ENCODE peak calls at places on chromosome 11, in eight cellular contexts. C is stimulated activated CD8-positive, alpha-beta memory T cell treated with anti-CD3 and anti-CD28 coated beads, Interleukin-4, amount 100 ng/mL, for 48 hours; L is stomach; G is choroid plexus epithelial cell; A is cerebellar cortex; U is activated T-helper 1 cell treated with Interleukin-2 at 50 U/mL for 16 hours; W is A549; P is ascending aorta. M is an unnamed sample.

GRCh38 chr11:70882716-70883085 is 369.7 kb downstream of the SHANK2 start:
- DNase-seq in C (no peak), L (no peak), G (no peak), A (no peak), U (no peak), W (no peak), P (no peak), M (no peak)

GRCh38 chr11:11081786-11082185 is 223.9 kb upstream of the ZBED5 start:
- DNase-seq in C (no peak), L (no peak), G (peak), A (no peak), U (no peak), W (no peak), P (no peak), M (no peak)

GRCh38 chr11:116853461-116854073 is 16.1 kb upstream of the APOA1 start:
- DNase-seq in C (peak), L (peak), G (peak), A (peak), U (peak), W (no peak), P (no peak), M (peak)

GRCh38 chr11:72038491-72038890 is 39.8 kb downstream of the IL18BP start:
- DNase-seq in C (no peak), L (peak), G (peak), A (peak), U (no peak), W (no peak), P (peak), M (no peak)

GRCh38 chr11:60994450-60995135 is 23.1 kb downstream of the CD6 start:
- DNase-seq in C (peak), L (no peak), G (no peak), A (no peak), U (no peak), W (no peak), P (no peak), M (no peak)

GRCh38 chr11:128867277-128867676 is at the start of gene KCNJ1:
- DNase-seq in C (no peak), L (no peak), G (no peak), A (no peak), U (no peak), W (no peak), P (no peak), M (no peak)

GRCh38 chr11:92880391-92880790 is 89.1 kb upstream of the MTNR1B start:
- DNase-seq in C (no peak), L (no peak), G (peak), A (no peak), U (no peak), W (no peak), P (no peak), M (no peak)

GRCh38 chr11:3950996-3951662 is 95.7 kb downstream of the STIM1 start:
- DNase-seq in C (no peak), L (no peak), G (peak), A (no peak), U (no peak), W (peak), P (no peak), M (no peak)

GRCh38 chr11:126318642-126319373 is 14.9 kb downstream of the DCPS start:
- DNase-seq in C (peak), L (no peak), G (peak), A (no peak), U (no peak), W (no peak), P (no peak), M (no peak)

GRCh38 chr11:78973833-78974232 is 399.2 kb upstream of the NARS2 start:
- DNase-seq in C (no peak), L (no peak), G (no peak), A (no peak), U (no peak), W (no peak), P (no peak), M (no peak)

GRCh38 chr11:108961095-108961494 is 296.2 kb downstream of the DDX10 start:
- DNase-seq in C (no peak), L (no peak), G (peak), A (no peak), U (no peak), W (no peak), P (no peak), M (no peak)

GRCh38 chr11:17381156-17381555 is 7.3 kb downstream of the KCNJ11 start:
- DNase-seq in C (no peak), L (no peak), G (no peak), A (peak), U (no peak), W (no peak), P (no peak), M (no peak)

GRCh38 chr11:111298466-111299110 is at the start of gene POU2AF3:
- DNase-seq in C (no peak), L (no peak), G (no peak), A (no peak), U (no peak), W (no peak), P (no peak), M (no peak)

GRCh38 chr11:95585071-95585751 is 204.4 kb downstream of the FAM76B start:
- DNase-seq in C (no peak), L (no peak), G (peak), A (no peak), U (no peak), W (no peak), P (no peak), M (no peak)

GRCh38 chr11:32137263-32137662 is 46.4 kb downstream of the RCN1 start:
- DNase-seq in C (no peak), L (no peak), G (peak), A (no peak), U (no peak), W (peak), P (no peak), M (peak)

GRCh38 chr11:123219066-123219697 is 24.1 kb upstream of the CLMP start:
- DNase-seq in C (no peak), L (no peak), G (peak), A (peak), U (no peak), W (peak), P (no peak), M (peak)

GRCh38 chr11:128367573-128367972 is 219.8 kb downstream of the ETS1 start:
- DNase-seq in C (no peak), L (no peak), G (no peak), A (no peak), U (no peak), W (no peak), P (no peak), M (no peak)

GRCh38 chr11:72848846-72849466 is 34.7 kb downstream of the ATG16L2 start:
- DNase-seq in C (no peak), L (no peak), G (peak), A (peak), U (no peak), W (peak), P (no peak), M (no peak)

GRCh38 chr11:94400839-94401772 is at the start of gene GPR83:
- DNase-seq in C (no peak), L (no peak), G (no peak), A (peak), U (no peak), W (peak), P (no peak), M (no peak)

GRCh38 chr11:84396521-84396920 is 1110.4 kb upstream of the CCDC90B start:
- DNase-seq in C (no peak), L (no peak), G (peak), A (no peak), U (no peak), W (no peak), P (no peak), M (no peak)

GRCh38 chr11:128341280-128341679 is 246.1 kb downstream of the ETS1 start:
- DNase-seq in C (peak), L (no peak), G (peak), A (no peak), U (peak), W (no peak), P (no peak), M (no peak)

GRCh38 chr11:35387341-35387982 is 31.9 kb downstream of the SLC1A2 start:
- DNase-seq in C (no peak), L (no peak), G (no peak), A (no peak), U (no peak), W (peak), P (no peak), M (no peak)

GRCh38 chr11:23112987-23113886 is 253.0 kb upstream of the CCDC179 start:
- DNase-seq in C (no peak), L (peak), G (peak), A (peak), U (no peak), W (peak), P (no peak), M (peak)

GRCh38 chr11:125554038-125554437 is 15.2 kb upstream of the EI24 start:
- DNase-seq in C (no peak), L (no peak), G (no peak), A (no peak), U (no peak), W (no peak), P (no peak), M (no peak)

GRCh38 chr11:27401760-27402316 is 38.8 kb upstream of the CCDC34 start:
- DNase-seq in C (no peak), L (no peak), G (no peak), A (no peak), U (no peak), W (peak), P (no peak), M (peak)

M was measured in LoVo.